ENCODE peak calls at places on chromosomes 2 and 18, in four cellular contexts. W is GM12865; O is WTC11; B is CD4-positive, alpha-beta T cell. H is an unnamed sample.

GRCh38 chr18:10015941-10016819 is 102.4 kb downstream of the VAPA start:
- DNase-seq in B (no peak), W (no peak), O (no peak), H (no peak)

GRCh38 chr2:241204010-241204384 is 15.5 kb downstream of the ANO7 start:
- DNase-seq in B (no peak), W (no peak), O (no peak), H (no peak)

GRCh38 chr2:157692768-157693167 is 64.1 kb upstream of the ACVR1C start:
- DNase-seq in O (no peak), W (no peak), B (no peak), H (no peak)

GRCh38 chr18:49471532-49471931 is 11.1 kb upstream of the DYM start:
- DNase-seq in O (no peak), B (no peak), W (no peak), H (no peak)

GRCh38 chr2:187922841-187923240 is 368.6 kb upstream of the TFPI start:
- DNase-seq in O (no peak), B (no peak), W (no peak), H (no peak)

GRCh38 chr2:173997779-173998178 is 32.6 kb upstream of the SP3 start:
- DNase-seq in B (no peak), O (no peak), W (no peak), H (no peak)

GRCh38 chr2:111042772-111043771 is 77.6 kb upstream of the BCL2L11 start:
- DNase-seq in O (no peak), W (peak; percentile 51), B (no peak), H (no peak)

GRCh38 chr18:23135679-23136325 is 517 bp downstream of the CABLES1 start:
- DNase-seq in O (peak; percentile 27), W (peak; percentile 53), B (no peak), H (peak; percentile 40)

GRCh38 chr2:137886432-137886831 is 77.8 kb upstream of the HNMT start:
- DNase-seq in W (no peak), B (no peak), O (peak; percentile 18), H (no peak)

GRCh38 chr2:75403991-75404428 is 156.7 kb downstream of the EVA1A start:
- DNase-seq in B (no peak), O (no peak), W (peak; percentile 71), H (no peak)

GRCh38 chr2:64819774-64820688 is 166.3 kb upstream of the SERTAD2 start:
- DNase-seq in W (peak; percentile 87), B (peak; percentile 37), O (no peak), H (peak; percentile 32)
- TF ChIP-seq CTCF in W (no peak), B (no peak), O (no peak), H (no peak)

GRCh38 chr2:51705418-51705817 is 673.5 kb upstream of the NRXN1 start:
- DNase-seq in B (no peak), O (no peak), W (no peak), H (no peak)

GRCh38 chr2:51707625-51708024 is 675.7 kb upstream of the NRXN1 start:
- DNase-seq in W (no peak), O (no peak), B (no peak), H (no peak)

GRCh38 chr2:51706220-51706619 is 674.3 kb upstream of the NRXN1 start:
- DNase-seq in W (no peak), B (no peak), O (no peak), H (no peak)

GRCh38 chr2:51711761-51712160 is 679.8 kb upstream of the NRXN1 start:
- DNase-seq in B (no peak), O (no peak), W (no peak), H (no peak)

GRCh38 chr2:51710222-51710621 is 678.3 kb upstream of the NRXN1 start:
- DNase-seq in B (no peak), W (peak; percentile 10), O (peak; percentile 57), H (peak; percentile 9)
- TF ChIP-seq CTCF in B (no peak), W (peak; percentile 47), O (peak; percentile 29), H (no peak)

GRCh38 chr2:8524823-8525222 is 157.0 kb upstream of the ID2 start:
- DNase-seq in O (no peak), W (no peak), B (no peak), H (no peak)

GRCh38 chr2:8525236-8525581 is 156.6 kb upstream of the ID2 start:
- DNase-seq in O (no peak), W (no peak), B (no peak), H (no peak)

GRCh38 chr2:8527031-8527430 is 154.8 kb upstream of the ID2 start:
- DNase-seq in W (no peak), O (no peak), B (no peak), H (no peak)

GRCh38 chr2:8526403-8526696 is 155.5 kb upstream of the ID2 start:
- DNase-seq in B (no peak), O (no peak), W (no peak), H (no peak)

GRCh38 chr2:8525582-8526402 is 156.1 kb upstream of the ID2 start:
- DNase-seq in W (peak; percentile 95), O (peak; percentile 50), B (no peak), H (peak; percentile 90)
- TF ChIP-seq CTCF in W (peak; percentile 46), O (no peak), B (no peak), H (peak; percentile 14)

GRCh38 chr2:72810165-72810564 is 15.7 kb downstream of the EXOC6B start:
- DNase-seq in B (no peak), W (no peak), O (no peak), H (no peak)
- TF ChIP-seq CTCF in B (no peak), W (no peak), O (no peak), H (no peak)

GRCh38 chr2:135615404-135615803 is 84.1 kb downstream of the R3HDM1 start:
- DNase-seq in B (no peak), W (peak; percentile 40), O (no peak), H (no peak)
- TF ChIP-seq CTCF in B (no peak), W (no peak), O (no peak), H (no peak)

GRCh38 chr2:135798762-135799161 is 38.2 kb downstream of the LCT start:
- DNase-seq in O (no peak), W (no peak), B (no peak), H (no peak)
- TF ChIP-seq CTCF in O (no peak), W (peak; percentile 3), B (no peak), H (no peak)